ENCODE peak calls at places on chromosomes 1 and 21, in ten cellular contexts. One of them, this sample, is unnamed.

GRCh38 chr1:153670257-153670858 is 435 bp downstream of the ILF2 start:
- DNase-seq in CD8-positive, alpha-beta T cell: peak; percentile 38
- DNase-seq in bronchial epithelial cell: no peak
- DNase-seq in chondrocyte: no peak
- DNase-seq in brain microvascular endothelial cell: no peak
- DNase-seq in astrocyte of the cerebellum: no peak
- DNase-seq in ascending aorta: no peak
- DNase-seq in IMR-90: no peak
- DNase-seq in astrocyte of the spinal cord: no peak
- DNase-seq in fibroblast of lung: no peak
- DNase-seq in this sample: no peak

GRCh38 chr21:42302794-42303193 is 12.4 kb downstream of the TFF3 start:
- DNase-seq in CD8-positive, alpha-beta T cell: no peak
- DNase-seq in bronchial epithelial cell: no peak
- DNase-seq in chondrocyte: peak; percentile 52
- DNase-seq in brain microvascular endothelial cell: no peak
- DNase-seq in astrocyte of the cerebellum: no peak
- DNase-seq in ascending aorta: no peak
- DNase-seq in IMR-90: no peak
- DNase-seq in astrocyte of the spinal cord: no peak
- DNase-seq in fibroblast of lung: no peak
- DNase-seq in this sample: no peak

GRCh38 chr1:75725861-75726361 is 1.4 kb downstream of the ACADM start:
- DNase-seq in CD8-positive, alpha-beta T cell: no peak
- DNase-seq in bronchial epithelial cell: no peak
- DNase-seq in chondrocyte: no peak
- DNase-seq in brain microvascular endothelial cell: no peak
- DNase-seq in astrocyte of the cerebellum: no peak
- DNase-seq in ascending aorta: no peak
- DNase-seq in IMR-90: no peak
- DNase-seq in astrocyte of the spinal cord: no peak
- DNase-seq in fibroblast of lung: peak; percentile 1
- DNase-seq in this sample: no peak

GRCh38 chr1:158112994-158113758 is 67.5 kb upstream of the CD1D start:
- DNase-seq in CD8-positive, alpha-beta T cell: peak; percentile 45
- DNase-seq in bronchial epithelial cell: peak; percentile 35
- DNase-seq in chondrocyte: no peak
- DNase-seq in brain microvascular endothelial cell: no peak
- DNase-seq in astrocyte of the cerebellum: no peak
- DNase-seq in ascending aorta: no peak
- DNase-seq in IMR-90: peak; percentile 15
- DNase-seq in astrocyte of the spinal cord: peak; percentile 13
- DNase-seq in fibroblast of lung: peak; percentile 20
- DNase-seq in this sample: no peak

GRCh38 chr1:211259596-211260126 is 495 bp downstream of the RCOR3 start:
- DNase-seq in CD8-positive, alpha-beta T cell: peak; percentile 72
- DNase-seq in bronchial epithelial cell: no peak
- DNase-seq in chondrocyte: no peak
- DNase-seq in brain microvascular endothelial cell: no peak
- DNase-seq in astrocyte of the cerebellum: peak; percentile 2
- DNase-seq in ascending aorta: no peak
- DNase-seq in IMR-90: no peak
- DNase-seq in astrocyte of the spinal cord: peak; percentile 71
- DNase-seq in fibroblast of lung: peak; percentile 69
- DNase-seq in this sample: no peak

GRCh38 chr1:36856126-36856525 is 178.2 kb downstream of the GRIK3 start:
- DNase-seq in CD8-positive, alpha-beta T cell: no peak
- DNase-seq in bronchial epithelial cell: no peak
- DNase-seq in chondrocyte: no peak
- DNase-seq in brain microvascular endothelial cell: no peak
- DNase-seq in astrocyte of the cerebellum: no peak
- DNase-seq in ascending aorta: no peak
- DNase-seq in IMR-90: no peak
- DNase-seq in astrocyte of the spinal cord: no peak
- DNase-seq in fibroblast of lung: no peak
- DNase-seq in this sample: no peak

GRCh38 chr21:15036189-15036588 is 28.6 kb downstream of the NRIP1 start:
- DNase-seq in CD8-positive, alpha-beta T cell: no peak
- DNase-seq in bronchial epithelial cell: no peak
- DNase-seq in chondrocyte: no peak
- DNase-seq in brain microvascular endothelial cell: no peak
- DNase-seq in astrocyte of the cerebellum: no peak
- DNase-seq in ascending aorta: no peak
- DNase-seq in IMR-90: no peak
- DNase-seq in astrocyte of the spinal cord: no peak
- DNase-seq in fibroblast of lung: no peak
- DNase-seq in this sample: no peak

GRCh38 chr1:116472431-116472961 is 98.3 kb downstream of the CD58 start:
- DNase-seq in CD8-positive, alpha-beta T cell: no peak
- DNase-seq in bronchial epithelial cell: no peak
- DNase-seq in chondrocyte: no peak
- DNase-seq in brain microvascular endothelial cell: no peak
- DNase-seq in astrocyte of the cerebellum: peak; percentile 51
- DNase-seq in ascending aorta: no peak
- DNase-seq in IMR-90: peak; percentile 24
- DNase-seq in astrocyte of the spinal cord: peak; percentile 69
- DNase-seq in fibroblast of lung: no peak
- DNase-seq in this sample: peak; percentile 81

GRCh38 chr1:169745015-169745861 is 11.4 kb upstream of the SELE start:
- DNase-seq in CD8-positive, alpha-beta T cell: no peak
- DNase-seq in bronchial epithelial cell: no peak
- DNase-seq in chondrocyte: no peak
- DNase-seq in brain microvascular endothelial cell: peak; percentile 62
- DNase-seq in astrocyte of the cerebellum: peak; percentile 74
- DNase-seq in ascending aorta: no peak
- DNase-seq in IMR-90: no peak
- DNase-seq in astrocyte of the spinal cord: peak; percentile 83
- DNase-seq in fibroblast of lung: no peak
- DNase-seq in this sample: no peak

GRCh38 chr21:41043008-41043407 is 125.0 kb upstream of the BACE2 start:
- DNase-seq in CD8-positive, alpha-beta T cell: no peak
- DNase-seq in bronchial epithelial cell: peak; percentile 3
- DNase-seq in chondrocyte: no peak
- DNase-seq in brain microvascular endothelial cell: no peak
- DNase-seq in astrocyte of the cerebellum: no peak
- DNase-seq in ascending aorta: no peak
- DNase-seq in IMR-90: no peak
- DNase-seq in astrocyte of the spinal cord: no peak
- DNase-seq in fibroblast of lung: no peak
- DNase-seq in this sample: no peak
- TF ChIP-seq CTCF in CD8-positive, alpha-beta T cell: no peak
- TF ChIP-seq CTCF in bronchial epithelial cell: no peak
- TF ChIP-seq CTCF in chondrocyte: peak; percentile 27
- TF ChIP-seq CTCF in brain microvascular endothelial cell: peak; percentile 37
- TF ChIP-seq CTCF in astrocyte of the cerebellum: peak; percentile 32
- TF ChIP-seq CTCF in ascending aorta: no peak
- TF ChIP-seq CTCF in IMR-90: no peak
- TF ChIP-seq CTCF in astrocyte of the spinal cord: no peak
- TF ChIP-seq CTCF in fibroblast of lung: no peak
- TF ChIP-seq CTCF in this sample: peak; percentile 36

GRCh38 chr1:6271554-6271953 is 10.7 kb upstream of the GPR153 start:
- DNase-seq in CD8-positive, alpha-beta T cell: no peak
- DNase-seq in bronchial epithelial cell: no peak
- DNase-seq in chondrocyte: no peak
- DNase-seq in brain microvascular endothelial cell: no peak
- DNase-seq in astrocyte of the cerebellum: no peak
- DNase-seq in ascending aorta: no peak
- DNase-seq in IMR-90: no peak
- DNase-seq in astrocyte of the spinal cord: no peak
- DNase-seq in fibroblast of lung: no peak
- DNase-seq in this sample: no peak

GRCh38 chr1:6274102-6274501 is 13.2 kb upstream of the GPR153 start:
- DNase-seq in CD8-positive, alpha-beta T cell: no peak
- DNase-seq in bronchial epithelial cell: no peak
- DNase-seq in chondrocyte: no peak
- DNase-seq in brain microvascular endothelial cell: no peak
- DNase-seq in astrocyte of the cerebellum: no peak
- DNase-seq in ascending aorta: no peak
- DNase-seq in IMR-90: no peak
- DNase-seq in astrocyte of the spinal cord: no peak
- DNase-seq in fibroblast of lung: no peak
- DNase-seq in this sample: no peak

GRCh38 chr1:6273380-6273891 is 12.5 kb upstream of the GPR153 start:
- DNase-seq in CD8-positive, alpha-beta T cell: no peak
- DNase-seq in bronchial epithelial cell: peak; percentile 46
- DNase-seq in chondrocyte: no peak
- DNase-seq in brain microvascular endothelial cell: peak; percentile 41
- DNase-seq in astrocyte of the cerebellum: peak; percentile 79
- DNase-seq in ascending aorta: no peak
- DNase-seq in IMR-90: peak; percentile 74
- DNase-seq in astrocyte of the spinal cord: peak; percentile 84
- DNase-seq in fibroblast of lung: peak; percentile 66
- DNase-seq in this sample: peak; percentile 47

GRCh38 chr1:6271001-6271400 is 10.1 kb upstream of the GPR153 start:
- DNase-seq in CD8-positive, alpha-beta T cell: no peak
- DNase-seq in bronchial epithelial cell: no peak
- DNase-seq in chondrocyte: no peak
- DNase-seq in brain microvascular endothelial cell: no peak
- DNase-seq in astrocyte of the cerebellum: no peak
- DNase-seq in ascending aorta: no peak
- DNase-seq in IMR-90: no peak
- DNase-seq in astrocyte of the spinal cord: no peak
- DNase-seq in fibroblast of lung: no peak
- DNase-seq in this sample: no peak

GRCh38 chr1:6272476-6273270 is 11.8 kb upstream of the GPR153 start:
- DNase-seq in CD8-positive, alpha-beta T cell: no peak
- DNase-seq in bronchial epithelial cell: no peak
- DNase-seq in chondrocyte: no peak
- DNase-seq in brain microvascular endothelial cell: no peak
- DNase-seq in astrocyte of the cerebellum: no peak
- DNase-seq in ascending aorta: no peak
- DNase-seq in IMR-90: no peak
- DNase-seq in astrocyte of the spinal cord: no peak
- DNase-seq in fibroblast of lung: no peak
- DNase-seq in this sample: no peak
- TF ChIP-seq CTCF in CD8-positive, alpha-beta T cell: no peak
- TF ChIP-seq CTCF in bronchial epithelial cell: no peak
- TF ChIP-seq CTCF in chondrocyte: peak; percentile 36
- TF ChIP-seq CTCF in brain microvascular endothelial cell: peak; percentile 56
- TF ChIP-seq CTCF in astrocyte of the cerebellum: peak; percentile 56
- TF ChIP-seq CTCF in ascending aorta: no peak
- TF ChIP-seq CTCF in IMR-90: no peak
- TF ChIP-seq CTCF in astrocyte of the spinal cord: peak; percentile 34
- TF ChIP-seq CTCF in fibroblast of lung: no peak
- TF ChIP-seq CTCF in this sample: peak; percentile 37

DNA sequence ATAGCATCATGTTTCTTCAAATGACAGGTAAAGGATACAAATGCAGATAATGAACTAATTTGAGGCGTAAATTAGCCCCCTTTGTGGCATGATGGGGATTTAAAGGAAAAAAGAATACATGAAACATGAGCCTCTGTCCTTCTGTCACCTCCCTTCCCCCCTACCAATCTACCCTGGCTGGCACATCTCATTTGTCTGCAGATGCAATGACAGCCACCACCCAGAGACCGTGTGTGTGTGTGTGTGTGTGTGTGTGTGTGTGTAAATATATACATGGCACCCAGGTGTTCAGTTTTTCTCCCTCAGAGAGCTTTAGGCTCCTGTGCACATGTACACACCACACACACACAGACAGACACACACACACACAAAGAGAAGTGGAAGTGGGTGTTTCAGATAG is 451.1 kb downstream of the RWDD3 start:
- DNase-seq in CD8-positive, alpha-beta T cell: no peak
- DNase-seq in bronchial epithelial cell: no peak
- DNase-seq in chondrocyte: no peak
- DNase-seq in brain microvascular endothelial cell: no peak
- DNase-seq in astrocyte of the cerebellum: no peak
- DNase-seq in ascending aorta: no peak
- DNase-seq in IMR-90: no peak
- DNase-seq in astrocyte of the spinal cord: no peak
- DNase-seq in fibroblast of lung: no peak
- DNase-seq in this sample: no peak
- TF ChIP-seq CTCF in CD8-positive, alpha-beta T cell: no peak
- TF ChIP-seq CTCF in bronchial epithelial cell: no peak
- TF ChIP-seq CTCF in chondrocyte: no peak
- TF ChIP-seq CTCF in brain microvascular endothelial cell: no peak
- TF ChIP-seq CTCF in astrocyte of the cerebellum: no peak
- TF ChIP-seq CTCF in ascending aorta: no peak
- TF ChIP-seq CTCF in IMR-90: no peak
- TF ChIP-seq CTCF in astrocyte of the spinal cord: no peak
- TF ChIP-seq CTCF in fibroblast of lung: no peak
- TF ChIP-seq CTCF in this sample: no peak

GRCh38 chr1:40593449-40594186 is 62.2 kb downstream of the ZNF684 start:
- DNase-seq in CD8-positive, alpha-beta T cell: no peak
- DNase-seq in bronchial epithelial cell: no peak
- DNase-seq in chondrocyte: no peak
- DNase-seq in brain microvascular endothelial cell: no peak
- DNase-seq in astrocyte of the cerebellum: no peak
- DNase-seq in ascending aorta: no peak
- DNase-seq in IMR-90: no peak
- DNase-seq in astrocyte of the spinal cord: no peak
- DNase-seq in fibroblast of lung: no peak
- DNase-seq in this sample: no peak

GRCh38 chr1:40595623-40596022 is 64.2 kb downstream of the ZNF684 start:
- DNase-seq in CD8-positive, alpha-beta T cell: no peak
- DNase-seq in bronchial epithelial cell: no peak
- DNase-seq in chondrocyte: no peak
- DNase-seq in brain microvascular endothelial cell: no peak
- DNase-seq in astrocyte of the cerebellum: no peak
- DNase-seq in ascending aorta: no peak
- DNase-seq in IMR-90: no peak
- DNase-seq in astrocyte of the spinal cord: no peak
- DNase-seq in fibroblast of lung: no peak
- DNase-seq in this sample: no peak

GRCh38 chr1:40594187-40594531 is 62.7 kb downstream of the ZNF684 start:
- DNase-seq in CD8-positive, alpha-beta T cell: no peak
- DNase-seq in bronchial epithelial cell: no peak
- DNase-seq in chondrocyte: no peak
- DNase-seq in brain microvascular endothelial cell: no peak
- DNase-seq in astrocyte of the cerebellum: no peak
- DNase-seq in ascending aorta: no peak
- DNase-seq in IMR-90: no peak
- DNase-seq in astrocyte of the spinal cord: no peak
- DNase-seq in fibroblast of lung: no peak
- DNase-seq in this sample: no peak

DNA sequence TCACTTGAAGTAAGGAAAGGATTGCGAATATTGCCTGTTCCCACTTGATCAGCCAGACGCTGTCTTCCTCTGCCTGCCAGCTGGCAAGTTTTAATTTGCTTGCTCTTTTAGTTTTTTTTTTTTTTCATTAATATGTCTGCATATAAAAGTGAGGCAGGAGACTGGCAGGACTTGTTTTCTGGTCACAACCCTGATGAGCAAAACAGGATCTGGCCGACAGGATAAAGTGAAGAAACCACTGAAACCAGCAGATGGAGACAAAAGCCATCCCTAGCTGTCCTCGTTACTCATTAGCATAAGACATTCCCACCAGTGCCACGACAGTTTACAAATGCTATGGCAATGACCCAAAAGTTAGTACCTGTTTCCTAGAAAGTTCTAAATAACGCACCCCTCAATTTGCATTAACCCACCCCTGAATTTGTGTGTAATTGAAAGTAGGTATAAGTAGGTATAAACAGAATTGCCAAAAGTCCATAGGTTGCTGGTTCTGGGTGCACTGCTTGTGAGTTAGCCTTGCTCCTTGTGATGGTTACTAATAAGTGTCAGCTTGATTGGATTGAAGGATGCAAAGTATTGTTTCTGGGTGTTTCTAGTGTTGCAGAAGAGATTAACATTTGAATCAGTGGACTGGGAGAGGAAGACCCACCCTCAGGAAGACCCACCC is 60.8 kb downstream of the ZNF684 start:
- DNase-seq in CD8-positive, alpha-beta T cell: no peak
- DNase-seq in bronchial epithelial cell: peak; percentile 72
- DNase-seq in chondrocyte: no peak
- DNase-seq in brain microvascular endothelial cell: peak; percentile 38
- DNase-seq in astrocyte of the cerebellum: no peak
- DNase-seq in ascending aorta: no peak
- DNase-seq in IMR-90: peak; percentile 17
- DNase-seq in astrocyte of the spinal cord: peak; percentile 27
- DNase-seq in fibroblast of lung: peak; percentile 39
- DNase-seq in this sample: no peak
- TF ChIP-seq CTCF in CD8-positive, alpha-beta T cell: no peak
- TF ChIP-seq CTCF in bronchial epithelial cell: peak; percentile 56
- TF ChIP-seq CTCF in chondrocyte: peak; percentile 80
- TF ChIP-seq CTCF in brain microvascular endothelial cell: peak; percentile 72
- TF ChIP-seq CTCF in astrocyte of the cerebellum: peak; percentile 60
- TF ChIP-seq CTCF in ascending aorta: no peak
- TF ChIP-seq CTCF in IMR-90: peak; percentile 40
- TF ChIP-seq CTCF in astrocyte of the spinal cord: peak; percentile 56
- TF ChIP-seq CTCF in fibroblast of lung: peak; percentile 57
- TF ChIP-seq CTCF in this sample: peak; percentile 53